ENCODE peak calls at places on chromosome 6, in six cellular contexts. Q is PC-9, T is esophagus muscularis mucosa, H is cardiac fibroblast, Z is cardiac muscle cell, C is uterus. F is an unnamed sample.

GRCh38 chr6:75204959-75205775 is 686 bp downstream of the COL12A1 start:
- DNase-seq in Q (peak), T (no peak), H (peak), Z (peak), C (peak), F (no peak)

GRCh38 chr6:25172819-25173218 is 106.4 kb upstream of the CARMIL1 start:
- DNase-seq in Q (peak), T (no peak), H (peak), Z (peak), C (no peak), F (no peak)

GRCh38 chr6:42251911-42252637 is 34.4 kb upstream of the MRPS10 start:
- DNase-seq in Q (peak), T (no peak), H (peak), Z (peak), C (peak), F (no peak)

GRCh38 chr6:80215063-80215462 is 108.6 kb downstream of the BCKDHB start:
- DNase-seq in Q (no peak), T (no peak), H (no peak), Z (no peak), C (no peak), F (no peak)

GRCh38 chr6:27889628-27890315 is 22.4 kb downstream of the OR2B2 start:
- DNase-seq in Q (no peak), T (no peak), H (no peak), Z (no peak), C (no peak), F (no peak)

GRCh38 chr6:41502607-41503434 is 43.4 kb upstream of the FOXP4 start:
- DNase-seq in Q (no peak), T (no peak), H (no peak), Z (peak), C (peak), F (no peak)

GRCh38 chr6:90194371-90194841 is 102.2 kb downstream of the BACH2 start:
- DNase-seq in Q (no peak), T (no peak), H (no peak), Z (no peak), C (no peak), F (no peak)

GRCh38 chr6:39948156-39948850 is 14.0 kb upstream of the MOCS1 start:
- DNase-seq in Q (no peak), T (peak), H (no peak), Z (no peak), C (no peak), F (no peak)

GRCh38 chr6:42125663-42126062 is 16.8 kb downstream of the C6orf132 start:
- DNase-seq in Q (no peak), T (no peak), H (no peak), Z (no peak), C (no peak), F (no peak)

GRCh38 chr6:147954938-147955337 is 387.7 kb upstream of the SASH1 start:
- DNase-seq in Q (no peak), T (no peak), H (no peak), Z (no peak), C (no peak), F (no peak)

GRCh38 chr6:27761391-27761790 is 150.8 kb downstream of the OR2B2 start:
- DNase-seq in Q (no peak), T (no peak), H (peak), Z (peak), C (no peak), F (no peak)

GRCh38 chr6:34246563-34247391 is 2.0 kb downstream of the SMIM29 start:
- DNase-seq in Q (peak), T (no peak), H (peak), Z (peak), C (no peak), F (no peak)

GRCh38 chr6:24255676-24256075 is 102.2 kb downstream of the DCDC2 start:
- DNase-seq in Q (no peak), T (no peak), H (no peak), Z (no peak), C (no peak), F (no peak)

GRCh38 chr6:131400054-131400781 is 172.8 kb upstream of the ARG1 start:
- DNase-seq in Q (peak), T (no peak), H (peak), Z (peak), C (no peak), F (no peak)

GRCh38 chr6:14333556-14334305 is 216.2 kb downstream of the CD83 start:
- DNase-seq in Q (no peak), T (no peak), H (peak), Z (peak), C (no peak), F (no peak)

GRCh38 chr6:158353851-158354508 is 41.7 kb downstream of the TULP4 start:
- DNase-seq in Q (no peak), T (no peak), H (peak), Z (peak), C (no peak), F (no peak)

GRCh38 chr6:107128577-107128976 is 13.3 kb upstream of the BEND3 start:
- DNase-seq in Q (no peak), T (no peak), H (peak), Z (peak), C (no peak), F (no peak)

GRCh38 chr6:107128175-107128574 is 12.9 kb upstream of the BEND3 start:
- DNase-seq in Q (no peak), T (no peak), H (peak), Z (peak), C (no peak), F (no peak)

GRCh38 chr6:107129370-107129925 is 14.1 kb upstream of the BEND3 start:
- DNase-seq in Q (no peak), T (no peak), H (peak), Z (peak), C (no peak), F (no peak)

GRCh38 chr6:107132330-107132954 is 17.1 kb upstream of the BEND3 start:
- DNase-seq in Q (peak), T (no peak), H (peak), Z (peak), C (no peak), F (no peak)
- TF ChIP-seq CTCF in Q (peak), T (peak), H (peak), Z (peak), C (no peak), F (peak)

GRCh38 chr6:6910734-6911295 is 196.9 kb upstream of the RREB1 start:
- DNase-seq in Q (no peak), T (no peak), H (no peak), Z (no peak), C (no peak), F (no peak)

GRCh38 chr6:6905961-6906518 is 201.7 kb upstream of the RREB1 start:
- DNase-seq in Q (no peak), T (no peak), H (no peak), Z (no peak), C (no peak), F (no peak)

GRCh38 chr6:6909111-6909510 is 198.7 kb upstream of the RREB1 start:
- DNase-seq in Q (no peak), T (no peak), H (no peak), Z (no peak), C (no peak), F (no peak)

GRCh38 chr6:6908116-6908515 is 199.6 kb upstream of the RREB1 start:
- DNase-seq in Q (no peak), T (no peak), H (no peak), Z (no peak), C (no peak), F (no peak)

GRCh38 chr6:6907286-6907685 is 200.5 kb upstream of the RREB1 start:
- DNase-seq in Q (no peak), T (no peak), H (no peak), Z (no peak), C (no peak), F (no peak)
- H3K4me3 ChIP-seq in Q (no peak), T (no peak), H (no peak), Z (no peak), C (no peak), F (no peak)

DNA sequence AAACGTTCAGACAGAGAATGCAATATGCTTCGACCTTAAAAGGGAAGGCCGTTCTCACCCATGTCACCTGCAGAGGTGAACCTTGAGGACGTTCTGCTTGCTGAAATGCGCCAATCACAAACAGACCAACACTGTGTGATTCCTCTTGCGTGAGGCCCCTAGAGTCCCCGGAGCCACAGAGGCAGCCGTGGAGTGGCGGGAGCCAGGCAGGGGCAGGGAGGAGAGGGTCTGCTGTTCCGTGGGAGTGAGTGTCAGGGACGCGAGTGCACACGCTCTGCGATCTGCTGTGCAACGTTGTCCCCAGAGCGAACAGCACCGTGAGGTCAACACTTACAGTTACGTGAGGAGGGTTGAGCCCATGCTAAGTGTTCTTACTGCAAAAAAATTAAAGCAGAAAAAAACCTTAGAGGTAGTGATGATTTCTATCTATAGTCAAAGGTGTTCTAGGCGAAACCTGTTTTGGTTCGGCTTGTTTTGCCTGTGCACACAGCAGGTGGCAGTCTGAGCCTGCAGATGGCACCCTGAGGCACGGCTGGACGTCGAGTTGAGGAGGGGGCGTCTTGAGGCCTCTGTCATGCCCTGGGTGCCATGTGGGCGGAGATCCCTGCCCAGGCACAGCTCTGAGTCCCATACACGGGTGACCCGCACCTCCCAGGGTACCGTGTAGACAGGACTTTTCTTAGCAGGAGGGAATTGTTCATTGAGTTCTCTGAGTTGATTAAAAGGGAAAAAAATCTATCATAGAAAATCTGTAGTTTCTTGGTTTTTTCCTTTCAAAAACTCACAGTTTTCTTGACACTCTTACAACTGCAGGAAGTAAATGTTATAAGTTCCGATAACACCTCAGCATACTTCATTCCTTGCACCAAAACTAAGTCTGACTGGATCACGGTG is 71.8 kb upstream of the FRMD1 start:
- DNase-seq in Q (no peak), T (peak), H (peak), Z (peak), C (peak), F (no peak)
- TF ChIP-seq CTCF in Q (no peak), T (peak), H (no peak), Z (peak), C (peak), F (peak)

DNA sequence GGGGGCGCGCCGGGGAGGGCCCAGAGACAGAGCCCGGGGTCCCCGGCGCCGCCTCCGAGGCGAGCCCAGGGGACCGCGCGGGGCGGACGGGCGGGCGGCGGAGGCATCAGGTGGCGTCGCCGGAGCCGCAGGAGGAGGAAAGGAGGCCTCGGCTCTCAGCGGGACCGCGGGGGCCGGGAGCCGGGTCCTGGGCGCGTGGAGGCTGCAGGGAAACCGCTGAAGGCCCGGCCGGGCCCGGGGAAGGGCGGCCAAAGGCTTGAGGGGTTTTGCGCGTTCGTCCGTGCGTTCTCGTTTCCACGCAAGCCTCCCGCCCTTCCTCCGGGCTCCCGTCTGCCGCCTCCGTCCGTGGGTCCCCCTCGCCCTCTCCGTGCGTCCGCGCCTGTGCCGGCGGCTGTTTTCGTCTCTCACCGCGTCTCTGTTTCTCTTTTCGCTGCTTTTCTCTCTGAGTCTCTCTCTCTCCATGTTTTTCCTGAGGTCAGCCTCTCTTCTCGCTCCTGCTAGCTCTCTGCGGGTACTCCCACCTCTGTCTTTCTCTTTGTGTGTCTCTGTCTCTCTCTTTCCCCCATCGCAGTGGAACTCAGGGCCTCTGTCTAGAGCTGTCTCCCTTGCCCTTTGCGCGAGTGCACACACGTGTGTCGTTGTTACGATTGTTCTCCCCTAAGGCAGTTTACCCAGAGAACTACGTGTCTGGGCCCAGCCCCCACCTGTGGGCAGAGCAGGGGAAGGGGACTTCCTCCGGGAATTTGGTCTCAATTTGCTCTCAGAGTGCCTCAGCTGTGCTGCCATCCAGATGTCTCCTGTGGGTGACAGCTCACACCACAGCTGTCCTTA is 2.1 kb downstream of the IRF4 start:
- DNase-seq in Q (no peak), T (no peak), H (no peak), Z (no peak), C (no peak), F (no peak)
- H3K4me3 ChIP-seq in Q (no peak), T (peak), H (no peak), Z (peak), C (no peak), F (no peak)

GRCh38 chr6:160102956-160103824 is 18.4 kb upstream of the SLC22A1 start:
- DNase-seq in Q (no peak), T (no peak), H (peak), Z (peak), C (no peak), F (no peak)
- TF ChIP-seq CTCF in Q (peak), T (no peak), H (peak), Z (peak), C (no peak), F (peak)

DNA sequence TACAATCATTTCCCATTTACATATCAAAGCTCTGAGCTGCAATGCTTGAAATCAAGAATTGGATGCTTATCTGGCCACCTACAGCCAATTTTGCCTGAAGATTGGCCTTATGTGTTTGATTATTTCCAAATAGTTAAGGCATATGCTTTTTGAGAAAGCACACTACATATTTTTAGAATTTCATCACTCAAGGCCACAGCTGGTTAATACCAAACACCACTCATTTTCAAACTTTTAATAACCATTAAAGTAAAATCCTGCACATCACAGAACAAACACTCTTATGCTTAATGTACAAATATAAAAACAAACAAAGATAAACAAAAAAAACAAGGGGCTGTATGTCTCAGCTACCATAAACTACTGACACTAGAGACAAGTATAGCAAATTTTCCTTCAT is 96.9 kb upstream of the HMGCLL1 start:
- DNase-seq in Q (no peak), T (no peak), H (no peak), Z (no peak), C (no peak), F (no peak)
- H3K4me3 ChIP-seq in Q (no peak), T (no peak), H (no peak), Z (no peak), C (no peak), F (no peak)

DNA sequence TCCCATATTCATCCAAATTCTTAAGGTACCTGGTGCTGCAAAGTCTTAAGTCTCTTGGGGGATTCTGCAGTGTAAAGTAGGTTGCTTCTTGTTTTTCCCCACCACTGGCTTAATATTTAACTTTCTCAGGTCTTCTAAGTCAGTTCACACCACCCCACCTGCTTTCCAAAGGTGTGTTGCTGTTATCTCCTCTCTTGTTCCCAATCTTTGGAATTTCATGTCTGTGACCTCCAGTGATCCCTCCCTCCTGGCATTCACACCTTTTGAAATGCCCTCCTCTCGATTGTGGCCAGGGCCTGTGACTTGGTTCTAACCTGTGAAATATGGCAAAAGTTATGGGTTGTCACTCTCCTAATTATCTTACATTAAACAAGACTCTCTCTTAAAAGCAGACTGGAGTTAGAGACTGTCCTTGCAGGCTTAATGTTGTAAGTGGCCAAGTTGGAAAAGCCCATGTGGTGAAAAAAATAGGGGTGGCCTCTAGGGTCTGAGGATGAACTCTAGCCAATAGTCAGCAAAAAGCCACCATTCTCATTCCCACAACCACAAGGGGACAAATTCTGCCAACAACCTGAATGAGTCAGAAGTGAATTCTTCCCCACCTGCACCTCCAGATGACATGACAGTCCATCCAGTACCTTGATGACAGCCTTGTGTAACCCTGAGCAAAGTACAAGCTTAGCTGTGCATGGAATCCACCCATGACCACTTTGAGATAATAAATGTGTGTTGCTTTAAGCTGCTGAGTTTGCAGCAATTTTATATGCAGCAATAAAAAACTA is 45.1 kb downstream of the ADGRF1 start:
- DNase-seq in Q (peak), T (no peak), H (no peak), Z (no peak), C (no peak), F (no peak)
- TF ChIP-seq CTCF in Q (no peak), T (no peak), H (no peak), Z (no peak), C (no peak), F (no peak)

DNA sequence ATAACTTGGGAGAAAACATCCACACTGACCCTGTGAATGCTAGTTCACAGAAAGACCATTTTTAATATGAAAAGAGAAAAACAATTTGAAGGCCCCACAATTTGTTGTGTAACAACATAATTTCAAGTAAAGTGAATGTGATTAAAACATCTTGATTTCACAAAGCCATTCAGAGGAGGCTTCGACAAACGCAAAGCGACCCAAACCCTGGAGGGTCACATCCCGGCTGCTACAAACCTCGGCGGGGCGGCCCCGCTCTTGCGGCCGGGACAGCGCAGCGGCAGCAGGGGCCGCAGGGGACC is 14.0 kb downstream of the FOXC1 start:
- DNase-seq in Q (no peak), T (no peak), H (no peak), Z (no peak), C (no peak), F (no peak)
- H3K4me3 ChIP-seq in Q (no peak), T (peak), H (no peak), Z (peak), C (no peak), F (no peak)

GRCh38 chr6:47094351-47094925 is 52.3 kb upstream of the ADGRF1 start:
- DNase-seq in Q (peak), T (no peak), H (peak), Z (peak), C (no peak), F (no peak)
- TF ChIP-seq CTCF in Q (no peak), T (no peak), H (peak), Z (no peak), C (no peak), F (peak)

F was measured in LNCaP clone FGC.